ENCODE peak calls at places on chromosomes 2 and 18, in eight cellular contexts. One of them, this sample, is unnamed.

GRCh38 chr2:241842620-241843211 is 16.0 kb downstream of the PDCD1 start:
- DNase-seq in upper lobe of right lung: peak
- DNase-seq in fibroblast of pulmonary artery: no peak
- DNase-seq in Peyer's patch: peak
- DNase-seq in choroid plexus epithelial cell: no peak
- DNase-seq in SK-N-SH: peak
- DNase-seq in astrocyte of the spinal cord: no peak
- DNase-seq in Calu3: no peak
- DNase-seq in this sample: no peak

GRCh38 chr2:235543126-235543750 is 49.4 kb downstream of the AGAP1 start:
- DNase-seq in upper lobe of right lung: peak
- DNase-seq in fibroblast of pulmonary artery: no peak
- DNase-seq in Peyer's patch: peak
- DNase-seq in choroid plexus epithelial cell: no peak
- DNase-seq in SK-N-SH: no peak
- DNase-seq in astrocyte of the spinal cord: no peak
- DNase-seq in Calu3: peak
- DNase-seq in this sample: no peak

GRCh38 chr18:44696892-44697291 is 16.2 kb downstream of the SETBP1 start:
- DNase-seq in upper lobe of right lung: no peak
- DNase-seq in fibroblast of pulmonary artery: peak
- DNase-seq in Peyer's patch: no peak
- DNase-seq in choroid plexus epithelial cell: no peak
- DNase-seq in SK-N-SH: no peak
- DNase-seq in astrocyte of the spinal cord: no peak
- DNase-seq in Calu3: peak
- DNase-seq in this sample: no peak

GRCh38 chr18:75624836-75625235 is 197.3 kb upstream of the SMIM21 start:
- DNase-seq in upper lobe of right lung: no peak
- DNase-seq in fibroblast of pulmonary artery: no peak
- DNase-seq in Peyer's patch: no peak
- DNase-seq in choroid plexus epithelial cell: no peak
- DNase-seq in SK-N-SH: no peak
- DNase-seq in astrocyte of the spinal cord: peak
- DNase-seq in Calu3: no peak
- DNase-seq in this sample: no peak

GRCh38 chr2:240586919-240587800 is 626 bp downstream of the CAPN10 start:
- DNase-seq in upper lobe of right lung: peak
- DNase-seq in fibroblast of pulmonary artery: no peak
- DNase-seq in Peyer's patch: peak
- DNase-seq in choroid plexus epithelial cell: no peak
- DNase-seq in SK-N-SH: peak
- DNase-seq in astrocyte of the spinal cord: no peak
- DNase-seq in Calu3: peak
- DNase-seq in this sample: no peak

GRCh38 chr2:234027646-234028045 is 22.9 kb upstream of the SPP2 start:
- DNase-seq in upper lobe of right lung: no peak
- DNase-seq in fibroblast of pulmonary artery: no peak
- DNase-seq in Peyer's patch: no peak
- DNase-seq in choroid plexus epithelial cell: peak
- DNase-seq in SK-N-SH: no peak
- DNase-seq in astrocyte of the spinal cord: no peak
- DNase-seq in Calu3: no peak
- DNase-seq in this sample: no peak

GRCh38 chr18:51337406-51337805 is 139.9 kb upstream of the MEX3C start:
- DNase-seq in upper lobe of right lung: no peak
- DNase-seq in fibroblast of pulmonary artery: peak
- DNase-seq in Peyer's patch: no peak
- DNase-seq in choroid plexus epithelial cell: peak
- DNase-seq in SK-N-SH: no peak
- DNase-seq in astrocyte of the spinal cord: peak
- DNase-seq in Calu3: no peak
- DNase-seq in this sample: no peak

GRCh38 chr2:113850687-113851086 is 39.2 kb upstream of the ACTR3 start:
- DNase-seq in upper lobe of right lung: no peak
- DNase-seq in fibroblast of pulmonary artery: peak
- DNase-seq in Peyer's patch: no peak
- DNase-seq in choroid plexus epithelial cell: no peak
- DNase-seq in SK-N-SH: peak
- DNase-seq in astrocyte of the spinal cord: no peak
- DNase-seq in Calu3: no peak
- DNase-seq in this sample: no peak

GRCh38 chr2:8036366-8036765 is 645.5 kb upstream of the ID2 start:
- DNase-seq in upper lobe of right lung: no peak
- DNase-seq in fibroblast of pulmonary artery: no peak
- DNase-seq in Peyer's patch: no peak
- DNase-seq in choroid plexus epithelial cell: no peak
- DNase-seq in SK-N-SH: no peak
- DNase-seq in astrocyte of the spinal cord: no peak
- DNase-seq in Calu3: no peak
- DNase-seq in this sample: no peak

GRCh38 chr2:21379140-21379539 is 255.4 kb downstream of the TDRD15 start:
- DNase-seq in upper lobe of right lung: no peak
- DNase-seq in fibroblast of pulmonary artery: no peak
- DNase-seq in Peyer's patch: no peak
- DNase-seq in choroid plexus epithelial cell: no peak
- DNase-seq in SK-N-SH: no peak
- DNase-seq in astrocyte of the spinal cord: no peak
- DNase-seq in Calu3: no peak
- DNase-seq in this sample: no peak

GRCh38 chr2:227592694-227593387 is 5.9 kb upstream of the SCYGR2 start:
- DNase-seq in upper lobe of right lung: no peak
- DNase-seq in fibroblast of pulmonary artery: no peak
- DNase-seq in Peyer's patch: no peak
- DNase-seq in choroid plexus epithelial cell: peak
- DNase-seq in SK-N-SH: no peak
- DNase-seq in astrocyte of the spinal cord: no peak
- DNase-seq in Calu3: no peak
- DNase-seq in this sample: no peak

GRCh38 chr2:229713371-229714079 is 830 bp downstream of the DNER start:
- DNase-seq in upper lobe of right lung: no peak
- DNase-seq in fibroblast of pulmonary artery: no peak
- DNase-seq in Peyer's patch: no peak
- DNase-seq in choroid plexus epithelial cell: peak
- DNase-seq in SK-N-SH: peak
- DNase-seq in astrocyte of the spinal cord: peak
- DNase-seq in Calu3: peak
- DNase-seq in this sample: no peak

GRCh38 chr18:22658318-22658717 is 240.6 kb upstream of the CTAGE1 start:
- DNase-seq in upper lobe of right lung: no peak
- DNase-seq in fibroblast of pulmonary artery: no peak
- DNase-seq in Peyer's patch: no peak
- DNase-seq in choroid plexus epithelial cell: no peak
- DNase-seq in SK-N-SH: no peak
- DNase-seq in astrocyte of the spinal cord: no peak
- DNase-seq in Calu3: no peak
- DNase-seq in this sample: no peak

GRCh38 chr2:222912117-222912516 is 51.3 kb downstream of the ACSL3 start:
- DNase-seq in upper lobe of right lung: no peak
- DNase-seq in fibroblast of pulmonary artery: peak
- DNase-seq in Peyer's patch: peak
- DNase-seq in choroid plexus epithelial cell: peak
- DNase-seq in SK-N-SH: no peak
- DNase-seq in astrocyte of the spinal cord: no peak
- DNase-seq in Calu3: no peak
- DNase-seq in this sample: no peak

GRCh38 chr2:71694501-71695234 is 241.3 kb downstream of the DYSF start:
- DNase-seq in upper lobe of right lung: peak
- DNase-seq in fibroblast of pulmonary artery: no peak
- DNase-seq in Peyer's patch: no peak
- DNase-seq in choroid plexus epithelial cell: no peak
- DNase-seq in SK-N-SH: no peak
- DNase-seq in astrocyte of the spinal cord: no peak
- DNase-seq in Calu3: no peak
- DNase-seq in this sample: no peak

GRCh38 chr2:37414470-37414949 is 70.1 kb downstream of the QPCT start:
- DNase-seq in upper lobe of right lung: no peak
- DNase-seq in fibroblast of pulmonary artery: peak
- DNase-seq in Peyer's patch: no peak
- DNase-seq in choroid plexus epithelial cell: peak
- DNase-seq in SK-N-SH: peak
- DNase-seq in astrocyte of the spinal cord: peak
- DNase-seq in Calu3: no peak
- DNase-seq in this sample: peak

GRCh38 chr2:37417321-37417720 is 72.9 kb downstream of the QPCT start:
- DNase-seq in upper lobe of right lung: no peak
- DNase-seq in fibroblast of pulmonary artery: peak
- DNase-seq in Peyer's patch: no peak
- DNase-seq in choroid plexus epithelial cell: peak
- DNase-seq in SK-N-SH: no peak
- DNase-seq in astrocyte of the spinal cord: peak
- DNase-seq in Calu3: no peak
- DNase-seq in this sample: peak

GRCh38 chr2:37412201-37412600 is 67.8 kb downstream of the QPCT start:
- DNase-seq in upper lobe of right lung: no peak
- DNase-seq in fibroblast of pulmonary artery: no peak
- DNase-seq in Peyer's patch: no peak
- DNase-seq in choroid plexus epithelial cell: no peak
- DNase-seq in SK-N-SH: no peak
- DNase-seq in astrocyte of the spinal cord: no peak
- DNase-seq in Calu3: no peak
- DNase-seq in this sample: no peak

GRCh38 chr2:37418956-37419355 is 74.5 kb downstream of the QPCT start:
- DNase-seq in upper lobe of right lung: no peak
- DNase-seq in fibroblast of pulmonary artery: no peak
- DNase-seq in Peyer's patch: no peak
- DNase-seq in choroid plexus epithelial cell: no peak
- DNase-seq in SK-N-SH: no peak
- DNase-seq in astrocyte of the spinal cord: no peak
- DNase-seq in Calu3: no peak
- DNase-seq in this sample: no peak

GRCh38 chr2:37415128-37415817 is 70.8 kb downstream of the QPCT start:
- DNase-seq in upper lobe of right lung: no peak
- DNase-seq in fibroblast of pulmonary artery: peak
- DNase-seq in Peyer's patch: no peak
- DNase-seq in choroid plexus epithelial cell: peak
- DNase-seq in SK-N-SH: peak
- DNase-seq in astrocyte of the spinal cord: peak
- DNase-seq in Calu3: no peak
- DNase-seq in this sample: no peak
- TF ChIP-seq CTCF in upper lobe of right lung: no peak
- TF ChIP-seq CTCF in fibroblast of pulmonary artery: peak
- TF ChIP-seq CTCF in Peyer's patch: no peak
- TF ChIP-seq CTCF in choroid plexus epithelial cell: peak
- TF ChIP-seq CTCF in SK-N-SH: peak
- TF ChIP-seq CTCF in astrocyte of the spinal cord: peak
- TF ChIP-seq CTCF in Calu3: no peak
- TF ChIP-seq CTCF in this sample: peak

GRCh38 chr2:18213986-18214385 is 335.5 kb downstream of the KCNS3 start:
- DNase-seq in upper lobe of right lung: no peak
- DNase-seq in fibroblast of pulmonary artery: no peak
- DNase-seq in Peyer's patch: no peak
- DNase-seq in choroid plexus epithelial cell: no peak
- DNase-seq in SK-N-SH: no peak
- DNase-seq in astrocyte of the spinal cord: no peak
- DNase-seq in Calu3: no peak
- DNase-seq in this sample: no peak

GRCh38 chr2:18214936-18215335 is 336.5 kb downstream of the KCNS3 start:
- DNase-seq in upper lobe of right lung: no peak
- DNase-seq in fibroblast of pulmonary artery: peak
- DNase-seq in Peyer's patch: no peak
- DNase-seq in choroid plexus epithelial cell: no peak
- DNase-seq in SK-N-SH: no peak
- DNase-seq in astrocyte of the spinal cord: peak
- DNase-seq in Calu3: no peak
- DNase-seq in this sample: no peak

GRCh38 chr2:18218160-18218933 is 339.9 kb downstream of the KCNS3 start:
- DNase-seq in upper lobe of right lung: no peak
- DNase-seq in fibroblast of pulmonary artery: no peak
- DNase-seq in Peyer's patch: no peak
- DNase-seq in choroid plexus epithelial cell: no peak
- DNase-seq in SK-N-SH: no peak
- DNase-seq in astrocyte of the spinal cord: no peak
- DNase-seq in Calu3: no peak
- DNase-seq in this sample: no peak

DNA sequence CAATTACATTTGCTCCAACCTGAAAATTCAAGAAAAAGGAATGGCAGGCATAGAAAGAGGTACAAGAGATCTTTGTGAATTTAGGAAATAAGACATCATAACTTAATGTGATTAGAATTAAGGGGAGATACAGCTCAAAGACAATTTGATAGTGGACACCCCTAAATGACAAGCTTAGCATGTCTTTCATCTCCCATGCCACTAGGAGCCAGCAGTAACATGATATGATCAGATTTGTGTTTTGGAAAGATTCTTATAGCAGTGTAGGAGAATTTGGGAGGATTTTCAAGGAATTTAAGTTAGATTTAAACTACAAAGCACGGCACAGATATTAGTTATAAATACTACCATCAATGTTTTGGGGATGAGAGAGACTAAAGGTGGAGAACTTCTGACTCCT is 340.8 kb downstream of the RDH14 start:
- DNase-seq in upper lobe of right lung: no peak
- DNase-seq in fibroblast of pulmonary artery: peak
- DNase-seq in Peyer's patch: no peak
- DNase-seq in choroid plexus epithelial cell: peak
- DNase-seq in SK-N-SH: no peak
- DNase-seq in astrocyte of the spinal cord: no peak
- DNase-seq in Calu3: no peak
- DNase-seq in this sample: no peak
- TF ChIP-seq CTCF in upper lobe of right lung: no peak
- TF ChIP-seq CTCF in fibroblast of pulmonary artery: peak
- TF ChIP-seq CTCF in Peyer's patch: no peak
- TF ChIP-seq CTCF in choroid plexus epithelial cell: peak
- TF ChIP-seq CTCF in SK-N-SH: peak
- TF ChIP-seq CTCF in astrocyte of the spinal cord: peak
- TF ChIP-seq CTCF in Calu3: no peak
- TF ChIP-seq CTCF in this sample: peak

GRCh38 chr2:115165529-115166109 is 723.2 kb downstream of the DPP10 start:
- DNase-seq in upper lobe of right lung: no peak
- DNase-seq in fibroblast of pulmonary artery: peak
- DNase-seq in Peyer's patch: no peak
- DNase-seq in choroid plexus epithelial cell: peak
- DNase-seq in SK-N-SH: peak
- DNase-seq in astrocyte of the spinal cord: peak
- DNase-seq in Calu3: peak
- DNase-seq in this sample: no peak
- TF ChIP-seq CTCF in upper lobe of right lung: peak
- TF ChIP-seq CTCF in fibroblast of pulmonary artery: peak
- TF ChIP-seq CTCF in Peyer's patch: no peak
- TF ChIP-seq CTCF in choroid plexus epithelial cell: peak
- TF ChIP-seq CTCF in SK-N-SH: peak
- TF ChIP-seq CTCF in astrocyte of the spinal cord: peak
- TF ChIP-seq CTCF in Calu3: no peak
- TF ChIP-seq CTCF in this sample: peak

DNA sequence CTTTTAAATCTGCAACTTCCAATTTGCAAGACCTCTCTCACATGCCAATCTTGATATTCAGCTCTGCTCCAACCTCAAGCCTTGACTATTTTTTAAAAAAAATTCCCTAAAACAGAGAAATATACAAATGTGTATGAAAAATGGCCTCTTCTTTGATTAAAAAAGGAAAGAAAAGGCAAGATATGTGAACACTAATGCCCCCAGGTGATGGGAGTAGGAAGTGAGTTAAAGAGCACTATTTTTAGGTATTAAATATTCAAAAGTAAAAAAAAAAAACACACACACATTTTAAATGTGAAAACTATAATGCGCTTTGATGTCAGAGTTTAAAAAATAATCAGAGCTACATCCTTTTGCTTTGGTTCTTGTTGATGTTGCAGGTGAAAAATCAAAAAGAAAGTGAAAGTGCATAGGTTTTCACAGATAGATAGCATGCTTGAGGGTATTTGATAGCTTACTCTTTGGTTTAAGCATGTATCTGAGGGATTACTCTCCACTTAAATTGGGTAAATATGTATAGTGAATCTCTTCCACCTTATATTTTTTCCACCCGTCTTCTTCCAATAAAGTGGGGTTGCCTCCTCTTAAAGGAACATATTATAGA is 406.0 kb upstream of the POU3F3 start:
- DNase-seq in upper lobe of right lung: no peak
- DNase-seq in fibroblast of pulmonary artery: no peak
- DNase-seq in Peyer's patch: no peak
- DNase-seq in choroid plexus epithelial cell: no peak
- DNase-seq in SK-N-SH: no peak
- DNase-seq in astrocyte of the spinal cord: no peak
- DNase-seq in Calu3: no peak
- DNase-seq in this sample: no peak
- TF ChIP-seq CTCF in upper lobe of right lung: peak
- TF ChIP-seq CTCF in fibroblast of pulmonary artery: no peak
- TF ChIP-seq CTCF in Peyer's patch: no peak
- TF ChIP-seq CTCF in choroid plexus epithelial cell: no peak
- TF ChIP-seq CTCF in SK-N-SH: no peak
- TF ChIP-seq CTCF in astrocyte of the spinal cord: peak
- TF ChIP-seq CTCF in Calu3: no peak
- TF ChIP-seq CTCF in this sample: no peak